ENCODE peak calls at places on chromosomes 11 and 22, in eight cellular contexts. W is ovary, D is hepatocyte, N is psoas muscle, U is PC-9, E is adrenal gland, Q is GM23338, R is RWPE2. M is an unnamed sample.

GRCh38 chr11:118046964-118047700 is 29.7 kb upstream of the TMPRSS4 start:
- DNase-seq in D (no peak), R (no peak), W (no peak), Q (no peak), N (peak; percentile 23), E (peak; percentile 33), U (no peak), M (no peak)

GRCh38 chr11:25206762-25207161 is 709.9 kb downstream of the LUZP2 start:
- DNase-seq in N (no peak), W (no peak), Q (no peak), D (no peak), E (no peak), U (no peak), R (no peak), M (no peak)

GRCh38 chr22:38239101-38239761 is 33.6 kb downstream of the TMEM184B start:
- DNase-seq in W (no peak), U (peak; percentile 99), N (peak; percentile 46), E (peak; percentile 82), Q (no peak), D (peak; percentile 71), R (no peak), M (peak; percentile 85)

GRCh38 chr11:47605921-47606320 is 11.7 kb upstream of the C1QTNF4 start:
- DNase-seq in E (no peak), N (no peak), R (no peak), Q (no peak), U (no peak), W (no peak), D (no peak), M (no peak)

GRCh38 chr11:111327908-111328624 is 29.7 kb downstream of the POU2AF3 start:
- DNase-seq in N (peak; percentile 78), W (no peak), Q (peak; percentile 6), U (peak; percentile 99), D (no peak), R (no peak), E (peak; percentile 81), M (peak; percentile 86)

GRCh38 chr11:123449436-123449835 is 19.4 kb downstream of the GRAMD1B start:
- DNase-seq in W (no peak), U (no peak), D (no peak), R (no peak), N (no peak), E (no peak), Q (no peak), M (no peak)

GRCh38 chr11:86978756-86979608 is 23.8 kb upstream of the FZD4 start:
- DNase-seq in R (no peak), U (no peak), E (no peak), D (peak; percentile 48), Q (peak; percentile 44), N (no peak), W (no peak), M (no peak)

GRCh38 chr11:61921446-61921845 is 4.1 kb upstream of the RAB3IL1 start:
- DNase-seq in R (no peak), N (no peak), Q (no peak), W (peak; percentile 29), U (no peak), D (no peak), E (peak; percentile 40), M (no peak)

GRCh38 chr11:66864924-66865697 is 8.2 kb downstream of the LRFN4 start:
- DNase-seq in Q (no peak), N (no peak), D (no peak), R (no peak), U (no peak), E (no peak), W (no peak), M (no peak)

GRCh38 chr11:116503216-116504160 is 269.3 kb downstream of the BUD13 start:
- DNase-seq in W (no peak), D (no peak), U (no peak), N (no peak), R (no peak), Q (no peak), E (no peak), M (no peak)

GRCh38 chr11:114154271-114155047 is 94.9 kb downstream of the ZBTB16 start:
- DNase-seq in U (no peak), Q (no peak), R (no peak), W (no peak), E (no peak), N (peak; percentile 79), D (no peak), M (peak; percentile 35)

GRCh38 chr11:2930705-2931415 is 1.6 kb upstream of the PHLDA2 start:
- DNase-seq in Q (peak; percentile 94), E (peak; percentile 75), N (peak; percentile 70), D (peak; percentile 90), W (peak; percentile 59), U (peak; percentile 72), R (peak; percentile 93), M (peak; percentile 93)

GRCh38 chr11:26676641-26677040 is 45.2 kb downstream of the SLC5A12 start:
- DNase-seq in E (no peak), Q (no peak), R (no peak), U (no peak), D (no peak), N (no peak), W (no peak), M (no peak)

GRCh38 chr11:117781650-117782049 is 15.4 kb downstream of the DSCAML1 start:
- DNase-seq in R (no peak), Q (no peak), E (no peak), U (no peak), N (no peak), W (no peak), D (no peak), M (no peak)

GRCh38 chr11:119356349-119357031 is 10.0 kb upstream of the MFRP start:
- DNase-seq in N (peak; percentile 93), R (no peak), U (peak; percentile 61), Q (peak; percentile 97), D (peak; percentile 93), W (peak; percentile 92), E (peak; percentile 89), M (peak; percentile 80)

GRCh38 chr11:80995523-80995922 is 1554.7 kb upstream of the TENM4 start:
- DNase-seq in N (no peak), R (no peak), E (no peak), W (no peak), Q (no peak), U (peak; percentile 5), D (no peak), M (no peak)

GRCh38 chr22:17882162-17882561 is 107.9 kb upstream of the BID start:
- DNase-seq in E (no peak), R (no peak), U (no peak), D (no peak), W (peak; percentile 6), N (peak; percentile 74), Q (no peak), M (no peak)

GRCh38 chr22:37057796-37058510 is 6.4 kb downstream of the KCTD17 start:
- DNase-seq in W (no peak), E (no peak), U (no peak), N (no peak), R (no peak), D (no peak), Q (no peak), M (no peak)

GRCh38 chr22:37059876-37060449 is 8.4 kb downstream of the KCTD17 start:
- DNase-seq in E (no peak), N (no peak), R (no peak), U (no peak), Q (no peak), D (no peak), W (no peak), M (no peak)

GRCh38 chr22:37060801-37061610 is 9.5 kb downstream of the KCTD17 start:
- DNase-seq in E (no peak), W (no peak), Q (no peak), R (no peak), N (no peak), U (no peak), D (no peak), M (no peak)

GRCh38 chr22:37057226-37057625 is 5.7 kb downstream of the KCTD17 start:
- DNase-seq in R (no peak), N (no peak), U (no peak), D (no peak), E (no peak), Q (no peak), W (no peak), M (no peak)

DNA sequence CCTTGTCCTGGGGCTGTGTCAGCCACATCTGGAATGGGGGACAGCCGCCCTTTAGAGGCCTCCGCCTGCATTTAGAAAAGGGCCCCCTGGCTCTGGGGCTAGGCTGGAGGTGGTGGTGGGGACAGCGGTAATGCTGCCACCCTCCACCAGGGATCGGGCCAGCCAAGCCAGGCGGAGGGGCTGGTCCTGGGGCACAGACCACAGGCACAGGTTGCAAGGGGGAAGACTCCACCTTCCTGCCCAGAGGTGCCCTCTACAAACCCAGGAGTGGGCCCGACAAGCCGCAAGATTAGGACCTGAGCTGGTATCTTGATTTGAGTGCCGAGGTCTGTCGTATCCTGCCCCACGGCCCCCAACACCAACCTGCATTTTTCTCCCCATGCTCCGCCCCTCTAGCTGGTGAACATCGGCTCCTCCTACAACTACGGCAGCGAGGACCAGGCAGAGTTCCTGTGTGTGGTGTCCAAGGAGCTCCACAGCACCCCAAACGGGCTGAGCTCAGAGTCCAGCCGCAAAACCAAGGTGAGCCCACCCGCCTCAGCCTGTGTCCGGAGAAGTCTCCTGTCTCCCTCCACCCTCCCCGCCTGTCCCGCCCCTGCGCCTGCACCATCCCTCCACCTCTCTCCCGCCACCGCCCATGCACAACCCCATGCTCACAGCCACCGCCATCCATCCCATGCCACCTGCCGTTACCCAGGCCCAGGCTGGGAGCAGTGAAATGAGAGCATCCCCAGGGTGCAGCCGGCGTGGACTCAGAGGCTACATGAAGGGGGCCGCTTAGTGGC is 7.6 kb downstream of the KCTD17 start:
- DNase-seq in E (no peak), R (no peak), D (no peak), N (no peak), U (no peak), Q (no peak), W (no peak), M (no peak)
- H3K4me1 ChIP-seq in E (no peaks in the 10 kb centered on the region), R (no peaks in the 10 kb centered on the region), D (no peaks in the 10 kb centered on the region), N (no peaks in the 10 kb centered on the region), U (peaks cover 19% of the 10 kb centered on the region), Q (peaks cover 17% of the 10 kb centered on the region), W (peaks cover 8% of the 10 kb centered on the region), M (no peaks in the 10 kb centered on the region)

DNA sequence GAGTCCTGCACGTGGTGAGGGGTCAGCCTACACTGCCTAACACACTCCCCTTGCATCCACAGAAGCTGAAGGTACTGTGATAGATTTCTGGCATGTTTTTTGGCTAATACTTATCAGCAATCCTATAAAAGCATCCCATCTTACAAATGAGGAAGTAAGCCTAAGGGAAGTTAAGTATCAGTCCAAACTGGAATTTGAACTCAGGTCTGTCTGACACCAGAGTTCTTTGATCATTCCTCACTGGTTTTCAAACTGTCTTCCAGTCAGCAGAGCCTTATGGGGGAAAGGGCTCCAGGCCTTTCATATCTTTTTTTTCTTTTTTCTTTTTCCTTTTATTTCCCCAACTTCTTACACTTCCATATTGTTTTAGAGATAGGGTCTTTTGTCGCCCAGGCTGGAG is 105.6 kb downstream of the RBFOX2 start:
- DNase-seq in Q (no peak), N (no peak), D (no peak), E (no peak), W (no peak), R (no peak), U (no peak), M (no peak)
- TF ChIP-seq CTCF in Q (no peak), N (no peak), D (no peak), E (no peak), W (no peak), R (no peak), U (no peak), M (no peak)

GRCh38 chr22:49967333-49968241 is 7.0 kb downstream of the PIM3 start:
- DNase-seq in W (peak; percentile 73), U (no peak), R (peak; percentile 60), Q (no peak), D (peak; percentile 53), E (peak; percentile 96), N (peak; percentile 93), M (peak; percentile 77)
- H3K4me1 ChIP-seq in W (peaks cover 33% of the 10 kb centered on the region), U (peaks cover 31% of the 10 kb centered on the region), R (peaks cover 15% of the 10 kb centered on the region), Q (no peaks in the 10 kb centered on the region), D (peaks cover 56% of the 10 kb centered on the region), E (peaks cover 71% of the 10 kb centered on the region), N (peaks cover 71% of the 10 kb centered on the region), M (peaks cover 95% of the 10 kb centered on the region)

GRCh38 chr11:7688238-7688826 is 15.0 kb upstream of the CYB5R2 start:
- DNase-seq in U (no peak), W (no peak), N (no peak), D (peak; percentile 66), Q (peak; percentile 74), E (no peak), R (no peak), M (no peak)
- TF ChIP-seq CTCF in U (peak; percentile 76), W (peak; percentile 48), N (peak; percentile 65), D (peak; percentile 86), Q (peak; percentile 92), E (peak; percentile 79), R (peak; percentile 86), M (peak; percentile 81)